ENCODE peak calls at places on chromosomes 7 and 10, in four cellular contexts. D is upper lobe of left lung, I is GM06990, A is MM.1S. V is an unnamed sample. For H3K27me3, the result is how much of the 10 kb centered on the place peaks cover.

GRCh38 chr7:65832281-65832680 is 40.6 kb upstream of the VKORC1L1 start:
- DNase-seq in I (no peak), A (no peak), D (no peak), V (peak)

GRCh38 chr10:58462863-58463507 is 49.7 kb upstream of the BICC1 start:
- DNase-seq in A (no peak), D (no peak), I (no peak), V (no peak)

GRCh38 chr7:50211306-50212015 is 93.1 kb upstream of the IKZF1 start:
- DNase-seq in I (no peak), D (peak), A (no peak), V (no peak)

GRCh38 chr7:375901-376305 is 85.9 kb downstream of the FOXL3 start:
- DNase-seq in I (no peak), D (peak), A (no peak), V (no peak)

GRCh38 chr7:148688526-148688925 is 10.2 kb upstream of the CUL1 start:
- DNase-seq in D (no peak), A (no peak), I (no peak), V (no peak)

GRCh38 chr10:67808706-67809105 is 29.3 kb downstream of the DNAJC12 start:
- DNase-seq in I (no peak), D (no peak), A (no peak), V (no peak)

GRCh38 chr10:32943854-32944661 is 14.0 kb downstream of the ITGB1 start:
- DNase-seq in A (no peak), I (no peak), D (peak), V (no peak)

GRCh38 chr10:80163741-80164341 is 31.3 kb downstream of the PLAC9 start:
- DNase-seq in D (no peak), I (no peak), A (no peak), V (peak)

GRCh38 chr7:95886501-95887090 is 114.2 kb downstream of the DYNC1I1 start:
- DNase-seq in A (no peak), I (no peak), D (no peak), V (peak)

GRCh38 chr7:143040209-143040710 is 11.9 kb upstream of the OR6V1 start:
- DNase-seq in A (no peak), I (no peak), D (no peak), V (no peak)

GRCh38 chr7:149720372-149721083 is 52.9 kb downstream of the ZNF467 start:
- DNase-seq in A (no peak), D (peak), I (no peak), V (no peak)

GRCh38 chr7:151025924-151026671 is 1.8 kb upstream of the ATG9B start:
- DNase-seq in D (no peak), A (peak), I (no peak), V (peak)

GRCh38 chr7:33762903-33763295 is 142.4 kb upstream of the BMPER start:
- DNase-seq in D (no peak), A (no peak), I (no peak), V (no peak)

GRCh38 chr7:20596653-20597052 is 18.8 kb upstream of the ABCB5 start:
- DNase-seq in D (no peak), A (no peak), I (no peak), V (peak)

GRCh38 chr10:103585011-103585405 is 91.5 kb downstream of the NEURL1 start:
- DNase-seq in A (no peak), I (no peak), D (no peak), V (no peak)

GRCh38 chr7:27097686-27098492 is 2.1 kb upstream of the HOXA1 start:
- DNase-seq in D (peak), A (no peak), I (no peak), V (peak)

GRCh38 chr7:74289660-74290589 is 718 bp downstream of the CLIP2 start:
- DNase-seq in I (peak), D (peak), A (no peak), V (no peak)

GRCh38 chr10:133214468-133215410 is 15.3 kb upstream of the UTF1 start:
- DNase-seq in D (peak), I (no peak), A (no peak), V (no peak)
- H3K4me3 ChIP-seq in D (no peak), I (no peak), A (no peak), V (no peak)

GRCh38 chr7:157020514-157021070 is 10.1 kb upstream of the MNX1 start:
- DNase-seq in A (no peak), I (no peak), D (peak), V (no peak)
- H3K27me3 ChIP-seq in A (under half), I (under half), D (half or more), V (under half)

GRCh38 chr10:6151087-6151977 is 51.4 kb upstream of the PFKFB3 start:
- DNase-seq in D (peak), A (peak), I (peak), V (no peak)
- H3K4me3 ChIP-seq in D (peak), A (peak), I (no peak), V (no peak)

GRCh38 chr10:99232357-99232999 is 3.2 kb downstream of the HPSE2 start:
- DNase-seq in I (peak), A (no peak), D (peak), V (no peak)
- H3K27me3 ChIP-seq in I (under half), A (under half), D (under half), V (half or more)

V was measured in mammary epithelial cell.